ENCODE peak calls at places on chromosomes 7 and 10, in eight cellular contexts. X is fibroblast of lung, Q is IMR-90, A is tibial artery, U is tibial nerve, O is mesendoderm, R is pancreas, B is fibroblast of pulmonary artery. E is an unnamed sample.

GRCh38 chr7:36278069-36278766 is 111.4 kb upstream of the ANLN start:
- DNase-seq in X (no peak), Q (no peak), A (no peak), U (no peak), O (peak; percentile 62), R (no peak), B (no peak), E (no peak)

GRCh38 chr10:26839966-26840627 is 20.7 kb downstream of the ABI1 start:
- DNase-seq in X (peak; percentile 66), Q (peak; percentile 74), A (no peak), U (no peak), O (no peak), R (no peak), B (no peak), E (no peak)

GRCh38 chr7:81308643-81309354 is 389.9 kb upstream of the SEMA3C start:
- DNase-seq in X (no peak), Q (peak; percentile 31), A (no peak), U (no peak), O (peak; percentile 12), R (no peak), B (peak; percentile 28), E (no peak)

GRCh38 chr10:72285972-72286521 is 12.3 kb downstream of the DDIT4 start:
- DNase-seq in X (no peak), Q (no peak), A (no peak), U (no peak), O (no peak), R (no peak), B (peak; percentile 20), E (no peak)

GRCh38 chr10:8150401-8150905 is 96.0 kb downstream of the GATA3 start:
- DNase-seq in X (peak; percentile 75), Q (no peak), A (no peak), U (no peak), O (no peak), R (no peak), B (peak; percentile 29), E (no peak)

GRCh38 chr7:1610678-1611302 is 41.0 kb upstream of the PSMG3 start:
- DNase-seq in X (peak; percentile 22), Q (no peak), A (no peak), U (no peak), O (no peak), R (no peak), B (no peak), E (no peak)

GRCh38 chr7:75854233-75854632 is 24.6 kb upstream of the RHBDD2 start:
- DNase-seq in X (peak; percentile 70), Q (peak; percentile 49), A (no peak), U (no peak), O (no peak), R (no peak), B (peak; percentile 84), E (no peak)

GRCh38 chr7:120091807-120092206 is 181.2 kb upstream of the KCND2 start:
- DNase-seq in X (no peak), Q (no peak), A (no peak), U (no peak), O (no peak), R (no peak), B (no peak), E (no peak)

GRCh38 chr7:37089972-37090371 is 358.7 kb downstream of the ELMO1 start:
- DNase-seq in X (no peak), Q (no peak), A (no peak), U (no peak), O (no peak), R (no peak), B (no peak), E (peak; percentile 59)

GRCh38 chr7:151113344-151114150 is 27.3 kb downstream of the AGAP3 start:
- DNase-seq in X (peak; percentile 98), Q (peak; percentile 93), A (no peak), U (no peak), O (peak; percentile 97), R (no peak), B (peak; percentile 80), E (peak; percentile 85)

GRCh38 chr7:106249488-106249887 is 35.3 kb downstream of the NAMPT start:
- DNase-seq in X (no peak), Q (no peak), A (no peak), U (no peak), O (no peak), R (no peak), B (no peak), E (no peak)
- H3K4me3 ChIP-seq in X (no peak overlapping the region), Q (no peak overlapping the region), A (no peak overlapping the region), U (no peak overlapping the region), O (no peak overlapping the region), R (no peak overlapping the region), B (no peak overlapping the region), E (no peak overlapping the region)

DNA sequence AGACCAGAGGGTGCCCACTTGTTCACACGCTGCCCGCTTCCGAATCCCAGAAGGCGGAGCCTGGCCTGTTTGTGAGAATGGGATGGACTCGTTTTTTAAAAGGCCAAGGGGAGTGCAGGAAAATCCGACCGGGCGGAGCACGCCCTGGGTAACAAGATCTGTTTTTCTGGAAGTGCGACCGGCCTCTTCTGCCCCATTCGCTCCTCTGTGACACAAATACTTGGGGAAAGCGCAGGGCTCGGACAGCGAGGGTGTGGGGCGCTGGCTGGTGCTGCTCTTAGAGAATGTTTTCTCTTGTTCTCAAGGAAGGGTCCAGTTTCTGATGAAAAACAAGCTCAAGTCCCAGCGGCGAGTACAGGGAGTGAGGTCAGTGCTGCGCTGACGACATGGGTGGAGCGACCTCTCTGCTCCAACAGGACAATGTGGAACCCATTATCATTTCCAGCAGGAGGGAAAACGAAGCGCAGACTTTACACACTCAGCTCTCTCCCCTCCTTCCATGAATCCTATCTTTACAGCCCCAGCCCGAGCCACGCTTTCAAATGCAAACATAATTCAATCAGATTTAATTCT is 1.3 kb downstream of the RADIL start:
- DNase-seq in X (peak; percentile 61), Q (peak; percentile 59), A (peak; percentile 86), U (peak; percentile 77), O (peak; percentile 83), R (no peak), B (peak; percentile 72), E (peak; percentile 9)
- H3K4me3 ChIP-seq in X (peak overlapping the region; percentile 49), Q (peak overlapping the region; percentile 6), A (peak overlapping the region; percentile 61), U (peak overlapping the region; percentile 88), O (peak overlapping the region; percentile 26), R (peak overlapping the region; percentile 64), B (peak overlapping the region; percentile 49), E (no peak overlapping the region)

GRCh38 chr10:17098012-17098411 is 31.6 kb downstream of the CUBN start:
- DNase-seq in X (no peak), Q (no peak), A (no peak), U (no peak), O (no peak), R (no peak), B (no peak), E (no peak)

GRCh38 chr10:17106991-17107390 is 22.6 kb downstream of the CUBN start:
- DNase-seq in X (no peak), Q (no peak), A (no peak), U (no peak), O (no peak), R (no peak), B (no peak), E (no peak)

GRCh38 chr10:17100586-17100985 is 29.0 kb downstream of the CUBN start:
- DNase-seq in X (peak; percentile 46), Q (no peak), A (no peak), U (no peak), O (no peak), R (no peak), B (no peak), E (no peak)

GRCh38 chr10:17101910-17102266 is 27.7 kb downstream of the CUBN start:
- DNase-seq in X (no peak), Q (no peak), A (no peak), U (no peak), O (no peak), R (no peak), B (no peak), E (no peak)

DNA sequence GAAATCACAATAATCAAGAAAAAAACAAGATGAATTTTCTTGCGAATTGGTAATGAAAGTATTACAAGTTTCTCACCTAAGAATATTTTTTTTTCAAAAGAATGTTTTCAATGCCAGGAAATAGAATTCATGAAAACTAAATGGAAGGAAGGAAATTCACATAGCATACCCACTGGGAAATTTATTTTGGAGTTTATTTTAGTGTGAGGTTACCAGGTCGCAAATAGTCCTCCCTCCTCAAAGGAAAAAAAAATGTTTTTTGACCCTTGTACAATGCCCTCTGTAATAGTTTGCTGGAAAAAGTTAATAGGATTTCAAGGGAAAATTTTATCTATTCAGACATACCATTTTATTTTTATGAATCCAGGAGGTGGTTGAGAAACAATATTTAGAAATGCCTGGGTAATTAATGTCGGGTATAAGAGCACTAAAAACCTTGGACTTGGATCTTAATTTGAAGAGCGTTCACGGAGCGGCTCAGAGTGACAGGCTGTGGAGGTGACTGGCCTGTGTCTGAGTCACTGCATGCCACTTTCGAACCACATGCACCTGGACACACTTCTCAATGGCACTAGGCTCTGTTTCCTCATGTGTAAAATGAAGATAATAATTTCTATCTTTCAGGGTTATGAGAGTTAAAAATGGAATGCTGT is 28.2 kb downstream of the CUBN start:
- DNase-seq in X (no peak), Q (no peak), A (no peak), U (no peak), O (no peak), R (no peak), B (no peak), E (no peak)
- H3K4me3 ChIP-seq in X (no peak overlapping the region), Q (no peak overlapping the region), A (no peak overlapping the region), U (no peak overlapping the region), O (no peak overlapping the region), R (no peak overlapping the region), B (no peak overlapping the region), E (no peak overlapping the region)

GRCh38 chr10:110355181-110355831 is 50.6 kb upstream of the SMNDC1 start:
- DNase-seq in X (no peak), Q (no peak), A (no peak), U (no peak), O (no peak), R (no peak), B (no peak), E (no peak)
- H3K4me3 ChIP-seq in X (no peak overlapping the region), Q (no peak overlapping the region), A (no peak overlapping the region), U (no peak overlapping the region), O (no peak overlapping the region), R (no peak overlapping the region), B (no peak overlapping the region), E (no peak overlapping the region)

GRCh38 chr10:79982861-79983260 is 34.0 kb upstream of the SFTPD start:
- DNase-seq in X (no peak), Q (no peak), A (no peak), U (no peak), O (no peak), R (peak; percentile 33), B (no peak), E (no peak)

GRCh38 chr10:79981673-79982485 is 33.0 kb upstream of the SFTPD start:
- DNase-seq in X (peak; percentile 41), Q (peak; percentile 2), A (peak; percentile 50), U (no peak), O (peak; percentile 76), R (peak; percentile 85), B (peak; percentile 29), E (peak; percentile 53)

GRCh38 chr10:79981356-79981672 is 32.4 kb upstream of the SFTPD start:
- DNase-seq in X (no peak), Q (no peak), A (no peak), U (no peak), O (no peak), R (no peak), B (no peak), E (no peak)

GRCh38 chr10:79983286-79983909 is 34.5 kb upstream of the SFTPD start:
- DNase-seq in X (no peak), Q (no peak), A (no peak), U (no peak), O (no peak), R (no peak), B (no peak), E (no peak)

GRCh38 chr10:79982486-79982800 is 33.5 kb upstream of the SFTPD start:
- DNase-seq in X (peak; percentile 4), Q (no peak), A (no peak), U (no peak), O (no peak), R (no peak), B (peak; percentile 2), E (peak; percentile 63)
- H3K4me3 ChIP-seq in X (no peak overlapping the region), Q (peak overlapping the region; percentile 61), A (peak overlapping the region; percentile 63), U (no peak overlapping the region), O (no peak overlapping the region), R (peak overlapping the region; percentile 69), B (peak overlapping the region; percentile 21), E (peak overlapping the region; percentile 55)

GRCh38 chr10:117536862-117537435 is 5.6 kb upstream of the EMX2 start:
- DNase-seq in X (no peak), Q (no peak), A (no peak), U (no peak), O (peak; percentile 43), R (no peak), B (no peak), E (no peak)
- H3K4me3 ChIP-seq in X (no peak overlapping the region), Q (no peak overlapping the region), A (no peak overlapping the region), U (no peak overlapping the region), O (no peak overlapping the region), R (no peak overlapping the region), B (no peak overlapping the region), E (no peak overlapping the region)